ENCODE peak calls at places on chromosomes 11 and 22, in ten cellular contexts. One of them, this sample, is unnamed.

GRCh38 chr22:49390954-49391353 is 436.7 kb downstream of the BRD1 start:
- DNase-seq in astrocyte of the cerebellum: no peak
- DNase-seq in aorta: peak; percentile 34
- DNase-seq in lung: no peak
- DNase-seq in MM.1S: no peak
- DNase-seq in fibroblast of mammary gland: no peak
- DNase-seq in PC-9: no peak
- DNase-seq in prostate gland: no peak
- DNase-seq in lower lobe of right lung: no peak
- DNase-seq in psoas muscle: no peak
- DNase-seq in this sample: no peak

GRCh38 chr11:89119426-89119825 is 53.6 kb upstream of the GRM5 start:
- DNase-seq in astrocyte of the cerebellum: no peak
- DNase-seq in aorta: no peak
- DNase-seq in lung: no peak
- DNase-seq in MM.1S: no peak
- DNase-seq in fibroblast of mammary gland: no peak
- DNase-seq in PC-9: no peak
- DNase-seq in prostate gland: no peak
- DNase-seq in lower lobe of right lung: no peak
- DNase-seq in psoas muscle: no peak
- DNase-seq in this sample: no peak

GRCh38 chr22:42231929-42232328 is 38.5 kb downstream of the TCF20 start:
- DNase-seq in astrocyte of the cerebellum: no peak
- DNase-seq in aorta: no peak
- DNase-seq in lung: no peak
- DNase-seq in MM.1S: no peak
- DNase-seq in fibroblast of mammary gland: no peak
- DNase-seq in PC-9: no peak
- DNase-seq in prostate gland: no peak
- DNase-seq in lower lobe of right lung: no peak
- DNase-seq in psoas muscle: no peak
- DNase-seq in this sample: no peak

GRCh38 chr11:67301951-67302516 is 1.3 kb upstream of the SSH3 start:
- DNase-seq in astrocyte of the cerebellum: no peak
- DNase-seq in aorta: peak; percentile 77
- DNase-seq in lung: no peak
- DNase-seq in MM.1S: no peak
- DNase-seq in fibroblast of mammary gland: peak; percentile 28
- DNase-seq in PC-9: peak; percentile 81
- DNase-seq in prostate gland: peak; percentile 76
- DNase-seq in lower lobe of right lung: peak; percentile 73
- DNase-seq in psoas muscle: peak; percentile 90
- DNase-seq in this sample: no peak

GRCh38 chr22:19463491-19464469 is 15.2 kb downstream of the UFD1 start:
- DNase-seq in astrocyte of the cerebellum: no peak
- DNase-seq in aorta: no peak
- DNase-seq in lung: no peak
- DNase-seq in MM.1S: no peak
- DNase-seq in fibroblast of mammary gland: peak; percentile 28
- DNase-seq in PC-9: no peak
- DNase-seq in prostate gland: no peak
- DNase-seq in lower lobe of right lung: no peak
- DNase-seq in psoas muscle: peak; percentile 82
- DNase-seq in this sample: peak; percentile 64

GRCh38 chr11:117219001-117219400 is 12.9 kb downstream of the PCSK7 start:
- DNase-seq in astrocyte of the cerebellum: no peak
- DNase-seq in aorta: peak; percentile 66
- DNase-seq in lung: no peak
- DNase-seq in MM.1S: no peak
- DNase-seq in fibroblast of mammary gland: no peak
- DNase-seq in PC-9: no peak
- DNase-seq in prostate gland: no peak
- DNase-seq in lower lobe of right lung: no peak
- DNase-seq in psoas muscle: no peak
- DNase-seq in this sample: no peak

GRCh38 chr22:43526951-43527350 is 115.1 kb downstream of the MPPED1 start:
- DNase-seq in astrocyte of the cerebellum: no peak
- DNase-seq in aorta: peak; percentile 57
- DNase-seq in lung: no peak
- DNase-seq in MM.1S: no peak
- DNase-seq in fibroblast of mammary gland: no peak
- DNase-seq in PC-9: no peak
- DNase-seq in prostate gland: no peak
- DNase-seq in lower lobe of right lung: no peak
- DNase-seq in psoas muscle: no peak
- DNase-seq in this sample: no peak

GRCh38 chr11:61280883-61281580 is 14.1 kb downstream of the VWCE start:
- DNase-seq in astrocyte of the cerebellum: no peak
- DNase-seq in aorta: no peak
- DNase-seq in lung: no peak
- DNase-seq in MM.1S: no peak
- DNase-seq in fibroblast of mammary gland: no peak
- DNase-seq in PC-9: no peak
- DNase-seq in prostate gland: no peak
- DNase-seq in lower lobe of right lung: no peak
- DNase-seq in psoas muscle: no peak
- DNase-seq in this sample: no peak

GRCh38 chr22:40046126-40046525 is 51.4 kb downstream of the FAM83F start:
- DNase-seq in astrocyte of the cerebellum: no peak
- DNase-seq in aorta: no peak
- DNase-seq in lung: no peak
- DNase-seq in MM.1S: no peak
- DNase-seq in fibroblast of mammary gland: no peak
- DNase-seq in PC-9: no peak
- DNase-seq in prostate gland: no peak
- DNase-seq in lower lobe of right lung: no peak
- DNase-seq in psoas muscle: no peak
- DNase-seq in this sample: no peak

GRCh38 chr11:108703916-108704315 is 39.0 kb downstream of the DDX10 start:
- DNase-seq in astrocyte of the cerebellum: no peak
- DNase-seq in aorta: no peak
- DNase-seq in lung: no peak
- DNase-seq in MM.1S: no peak
- DNase-seq in fibroblast of mammary gland: no peak
- DNase-seq in PC-9: no peak
- DNase-seq in prostate gland: no peak
- DNase-seq in lower lobe of right lung: no peak
- DNase-seq in psoas muscle: no peak
- DNase-seq in this sample: no peak

GRCh38 chr11:108693852-108694251 is 29.0 kb downstream of the DDX10 start:
- DNase-seq in astrocyte of the cerebellum: no peak
- DNase-seq in aorta: no peak
- DNase-seq in lung: no peak
- DNase-seq in MM.1S: no peak
- DNase-seq in fibroblast of mammary gland: peak; percentile 86
- DNase-seq in PC-9: no peak
- DNase-seq in prostate gland: no peak
- DNase-seq in lower lobe of right lung: no peak
- DNase-seq in psoas muscle: no peak
- DNase-seq in this sample: peak; percentile 66

GRCh38 chr11:108697872-108698473 is 33.1 kb downstream of the DDX10 start:
- DNase-seq in astrocyte of the cerebellum: peak; percentile 68
- DNase-seq in aorta: no peak
- DNase-seq in lung: peak; percentile 41
- DNase-seq in MM.1S: peak; percentile 57
- DNase-seq in fibroblast of mammary gland: peak; percentile 84
- DNase-seq in PC-9: no peak
- DNase-seq in prostate gland: peak; percentile 45
- DNase-seq in lower lobe of right lung: no peak
- DNase-seq in psoas muscle: no peak
- DNase-seq in this sample: peak; percentile 88

GRCh38 chr11:108698844-108699642 is 34.2 kb downstream of the DDX10 start:
- DNase-seq in astrocyte of the cerebellum: no peak
- DNase-seq in aorta: no peak
- DNase-seq in lung: no peak
- DNase-seq in MM.1S: no peak
- DNase-seq in fibroblast of mammary gland: peak; percentile 51
- DNase-seq in PC-9: no peak
- DNase-seq in prostate gland: no peak
- DNase-seq in lower lobe of right lung: no peak
- DNase-seq in psoas muscle: no peak
- DNase-seq in this sample: no peak
- H3K4me3 ChIP-seq in astrocyte of the cerebellum: no peak overlapping the region
- H3K4me3 ChIP-seq in aorta: no peak overlapping the region
- H3K4me3 ChIP-seq in lung: no peak overlapping the region
- H3K4me3 ChIP-seq in MM.1S: no peak overlapping the region
- H3K4me3 ChIP-seq in fibroblast of mammary gland: no peak overlapping the region
- H3K4me3 ChIP-seq in PC-9: no peak overlapping the region
- H3K4me3 ChIP-seq in prostate gland: no peak overlapping the region
- H3K4me3 ChIP-seq in lower lobe of right lung: no peak overlapping the region
- H3K4me3 ChIP-seq in psoas muscle: no peak overlapping the region
- H3K4me3 ChIP-seq in this sample: no peak overlapping the region

GRCh38 chr11:10498426-10499250 is 42.3 kb downstream of the RNF141 start:
- DNase-seq in astrocyte of the cerebellum: no peak
- DNase-seq in aorta: no peak
- DNase-seq in lung: peak; percentile 25
- DNase-seq in MM.1S: no peak
- DNase-seq in fibroblast of mammary gland: no peak
- DNase-seq in PC-9: no peak
- DNase-seq in prostate gland: no peak
- DNase-seq in lower lobe of right lung: no peak
- DNase-seq in psoas muscle: no peak
- DNase-seq in this sample: no peak
- H3K4me3 ChIP-seq in astrocyte of the cerebellum: no peak overlapping the region
- H3K4me3 ChIP-seq in aorta: no peak overlapping the region
- H3K4me3 ChIP-seq in lung: no peak overlapping the region
- H3K4me3 ChIP-seq in MM.1S: no peak overlapping the region
- H3K4me3 ChIP-seq in fibroblast of mammary gland: no peak overlapping the region
- H3K4me3 ChIP-seq in PC-9: no peak overlapping the region
- H3K4me3 ChIP-seq in prostate gland: no peak overlapping the region
- H3K4me3 ChIP-seq in lower lobe of right lung: no peak overlapping the region
- H3K4me3 ChIP-seq in psoas muscle: no peak overlapping the region
- H3K4me3 ChIP-seq in this sample: no peak overlapping the region

DNA sequence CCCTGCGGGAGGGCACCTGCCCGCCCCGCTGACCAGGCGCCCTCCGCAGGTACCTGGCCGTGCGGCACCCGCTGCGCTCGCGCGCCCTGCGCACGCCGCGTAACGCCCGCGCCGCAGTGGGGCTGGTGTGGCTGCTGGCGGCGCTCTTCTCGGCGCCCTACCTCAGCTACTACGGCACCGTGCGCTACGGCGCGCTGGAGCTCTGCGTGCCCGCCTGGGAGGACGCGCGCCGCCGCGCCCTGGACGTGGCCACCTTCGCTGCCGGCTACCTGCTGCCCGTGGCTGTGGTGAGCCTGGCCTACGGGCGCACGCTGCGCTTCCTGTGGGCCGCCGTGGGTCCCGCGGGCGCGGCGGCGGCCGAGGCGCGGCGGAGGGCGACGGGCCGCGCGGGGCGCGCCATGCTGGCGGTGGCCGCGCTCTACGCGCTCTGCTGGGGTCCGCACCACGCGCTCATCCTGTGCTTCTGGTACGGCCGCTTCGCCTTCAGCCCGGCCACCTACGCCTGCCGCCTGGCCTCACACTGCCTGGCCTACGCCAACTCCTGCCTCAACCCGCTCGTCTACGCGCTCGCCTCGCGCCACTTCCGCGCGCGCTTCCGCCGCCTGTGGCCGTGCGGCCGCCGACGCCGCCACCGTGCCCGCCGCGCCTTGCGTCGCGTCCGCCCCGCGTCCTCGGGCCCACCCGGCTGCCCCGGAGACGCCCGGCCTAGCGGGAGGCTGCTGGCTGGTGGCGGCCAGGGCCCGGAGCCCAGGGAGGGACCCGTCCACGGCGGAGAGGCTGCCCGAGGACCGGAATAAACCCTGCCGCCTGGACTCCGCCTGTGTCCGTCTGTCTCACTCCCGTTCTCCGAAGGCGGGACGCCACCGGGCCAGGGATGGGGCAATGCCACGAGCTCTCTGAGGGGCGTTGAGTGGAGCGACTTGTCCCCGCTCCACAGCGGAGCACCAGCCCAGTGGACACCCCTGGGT is 1.8 kb downstream of the GALR3 start:
- DNase-seq in astrocyte of the cerebellum: no peak
- DNase-seq in aorta: no peak
- DNase-seq in lung: no peak
- DNase-seq in MM.1S: no peak
- DNase-seq in fibroblast of mammary gland: no peak
- DNase-seq in PC-9: no peak
- DNase-seq in prostate gland: no peak
- DNase-seq in lower lobe of right lung: no peak
- DNase-seq in psoas muscle: no peak
- DNase-seq in this sample: peak; percentile 9
- H3K4me3 ChIP-seq in astrocyte of the cerebellum: peak overlapping the region; percentile 18
- H3K4me3 ChIP-seq in aorta: peak overlapping the region; percentile 24
- H3K4me3 ChIP-seq in lung: peak overlapping the region; percentile 53
- H3K4me3 ChIP-seq in MM.1S: no peak overlapping the region
- H3K4me3 ChIP-seq in fibroblast of mammary gland: no peak overlapping the region
- H3K4me3 ChIP-seq in PC-9: no peak overlapping the region
- H3K4me3 ChIP-seq in prostate gland: no peak overlapping the region
- H3K4me3 ChIP-seq in lower lobe of right lung: peak overlapping the region; percentile 23
- H3K4me3 ChIP-seq in psoas muscle: peak overlapping the region; percentile 59
- H3K4me3 ChIP-seq in this sample: peak overlapping the region; percentile 33

DNA sequence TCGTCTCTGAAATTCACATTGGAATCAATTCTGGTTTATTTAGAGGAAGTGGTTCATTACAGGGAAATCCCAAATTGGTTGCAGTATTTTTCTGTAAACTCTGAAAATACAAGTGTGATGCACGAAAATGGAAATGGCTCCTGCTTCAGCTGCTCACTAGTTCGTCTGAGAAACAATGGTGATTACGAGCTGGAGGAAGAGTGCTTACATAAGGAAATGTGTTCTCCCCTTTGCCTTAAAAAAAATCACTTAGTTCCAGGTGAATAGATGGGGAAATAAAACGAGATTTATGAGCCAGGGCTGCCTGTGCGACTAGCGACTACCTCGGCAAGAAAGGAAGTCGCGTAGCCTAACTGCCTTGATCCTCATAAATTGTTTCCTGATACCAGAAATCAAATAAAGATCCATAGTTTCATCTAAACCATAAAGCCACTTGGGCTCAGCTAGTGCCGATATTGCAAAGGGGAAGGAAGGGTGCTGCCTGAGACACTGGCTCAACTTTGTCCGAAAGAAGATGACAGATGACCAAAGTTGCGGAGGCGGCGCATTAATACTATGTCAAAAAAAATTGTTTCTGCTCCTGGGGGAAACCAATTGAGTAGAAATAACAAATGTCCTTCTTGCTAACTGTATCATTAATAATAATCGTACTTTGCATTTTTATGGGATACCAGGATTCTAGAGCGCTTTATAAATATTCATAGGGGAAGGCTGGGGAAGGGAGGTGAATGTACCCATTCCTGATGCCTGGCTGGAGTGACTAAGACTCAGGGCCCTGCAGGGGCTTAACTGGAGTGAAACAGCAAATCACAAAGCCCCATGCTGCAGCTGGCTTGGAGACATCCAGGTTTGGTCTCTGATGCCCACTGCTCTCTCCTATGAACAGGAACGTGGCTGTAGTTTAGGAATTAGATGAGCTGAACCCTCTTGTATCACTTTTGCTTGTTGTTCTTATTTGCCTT is 185.7 kb downstream of the BLID start:
- DNase-seq in astrocyte of the cerebellum: no peak
- DNase-seq in aorta: no peak
- DNase-seq in lung: no peak
- DNase-seq in MM.1S: no peak
- DNase-seq in fibroblast of mammary gland: peak; percentile 15
- DNase-seq in PC-9: no peak
- DNase-seq in prostate gland: no peak
- DNase-seq in lower lobe of right lung: peak; percentile 55
- DNase-seq in psoas muscle: no peak
- DNase-seq in this sample: peak; percentile 51
- H3K4me3 ChIP-seq in astrocyte of the cerebellum: peak overlapping the region; percentile 30
- H3K4me3 ChIP-seq in aorta: peak overlapping the region; percentile 94
- H3K4me3 ChIP-seq in lung: no peak overlapping the region
- H3K4me3 ChIP-seq in MM.1S: no peak overlapping the region
- H3K4me3 ChIP-seq in fibroblast of mammary gland: peak overlapping the region; percentile 46
- H3K4me3 ChIP-seq in PC-9: no peak overlapping the region
- H3K4me3 ChIP-seq in prostate gland: peak overlapping the region; percentile 2
- H3K4me3 ChIP-seq in lower lobe of right lung: peak overlapping the region; percentile 39
- H3K4me3 ChIP-seq in psoas muscle: peak overlapping the region; percentile 56
- H3K4me3 ChIP-seq in this sample: peak overlapping the region; percentile 50

This sample was measured in fibroblast of the aortic adventitia.